ENCODE peak calls at places on chromosomes 6 and 20, in eight cellular contexts. R is stimulated activated CD4-positive, alpha-beta T cell treated with anti-CD3 and anti-CD28 coated beads, Interleukin-12 subunit alpha, Interleukin-12 subunit beta, amount 100 ng/mL, for 24 hours; A is dorsolateral prefrontal cortex; Y is endothelial cell; T is ELF-1; J is NCI-H1048; W is fibroblast of villous mesenchyme; F is stimulated activated naive CD8-positive, alpha-beta T cell treated with anti-CD3 and anti-CD28 coated beads, Interleukin-15, Interleukin-2, amounts not matched to agents 100 U/mL and 50 U/mL, for 24 hours. Q is an unnamed sample.
A peak's percentile ranks its signal among the peaks of the same experiment; 100 is the strongest.

GRCh38 chr20:50285376-50286173 is 94.9 kb downstream of the CEBPB start:
- DNase-seq in R (no peak), A (no peak), Y (no peak), T (no peak), J (no peak), W (peak; percentile 97), F (no peak), Q (no peak)

GRCh38 chr6:43744490-43744889 is 25.5 kb upstream of the VEGFA start:
- DNase-seq in R (no peak), A (no peak), Y (no peak), T (peak; percentile 65), J (no peak), W (no peak), F (no peak), Q (no peak)

GRCh38 chr20:45461225-45461624 is 8.3 kb upstream of the WFDC2 start:
- DNase-seq in R (no peak), A (no peak), Y (no peak), T (peak; percentile 38), J (no peak), W (no peak), F (no peak), Q (no peak)

GRCh38 chr6:126143650-126144260 is 157.4 kb downstream of the TRMT11 start:
- DNase-seq in R (no peak), A (no peak), Y (no peak), T (no peak), J (no peak), W (no peak), F (no peak), Q (no peak)

GRCh38 chr6:25981529-25982263 is 19.1 kb downstream of the TRIM38 start:
- DNase-seq in R (no peak), A (no peak), Y (no peak), T (no peak), J (no peak), W (no peak), F (no peak), Q (no peak)

GRCh38 chr6:53896237-53896636 is 101.4 kb downstream of the LRRC1 start:
- DNase-seq in R (no peak), A (no peak), Y (no peak), T (no peak), J (no peak), W (peak; percentile 21), F (no peak), Q (no peak)

GRCh38 chr6:67615796-67616195 is 1019.3 kb upstream of the ADGRB3 start:
- DNase-seq in R (no peak), A (no peak), Y (no peak), T (no peak), J (no peak), W (no peak), F (no peak), Q (no peak)

GRCh38 chr6:39508513-39508912 is 186.0 kb upstream of the KCNK16 start:
- DNase-seq in R (no peak), A (no peak), Y (no peak), T (peak; percentile 70), J (no peak), W (no peak), F (no peak), Q (no peak)

GRCh38 chr20:31760457-31761240 is 21.6 kb downstream of the TPX2 start:
- DNase-seq in R (no peak), A (no peak), Y (no peak), T (no peak), J (no peak), W (peak; percentile 94), F (no peak), Q (no peak)

GRCh38 chr20:10673176-10673830 is 496 bp downstream of the JAG1 start:
- DNase-seq in R (no peak), A (no peak), Y (peak; percentile 36), T (peak; percentile 38), J (no peak), W (no peak), F (peak; percentile 24), Q (peak; percentile 58)

GRCh38 chr6:134902074-134902861 is 47.6 kb downstream of the ALDH8A1 start:
- DNase-seq in R (no peak), A (no peak), Y (no peak), T (no peak), J (no peak), W (no peak), F (no peak), Q (no peak)

GRCh38 chr20:18639501-18639979 is 51.7 kb downstream of the DTD1 start:
- DNase-seq in R (no peak), A (no peak), Y (no peak), T (no peak), J (no peak), W (no peak), F (no peak), Q (no peak)

Q was measured in glutamatergic neuron.